ENCODE peak calls at places on chromosomes 4 and X, in four cellular contexts. One of them, this sample, is unnamed.

GRCh38 chr4:54657556-54658313 is at the start of gene KIT:
- DNase-seq in fibroblast of lung: peak
- DNase-seq in PC-3: no peak
- DNase-seq in IMR-90: peak
- DNase-seq in this sample: peak

GRCh38 chr4:78938474-78938867 is 767 bp downstream of the PAQR3 start:
- DNase-seq in fibroblast of lung: no peak
- DNase-seq in PC-3: no peak
- DNase-seq in IMR-90: no peak
- DNase-seq in this sample: no peak

GRCh38 chr4:151371045-151371605 is 37.9 kb upstream of the FHIP1A start:
- DNase-seq in fibroblast of lung: peak
- DNase-seq in PC-3: no peak
- DNase-seq in IMR-90: no peak
- DNase-seq in this sample: no peak

GRCh38 chr4:106334732-106335131 is 18.4 kb downstream of the AIMP1 start:
- DNase-seq in fibroblast of lung: peak
- DNase-seq in PC-3: no peak
- DNase-seq in IMR-90: no peak
- DNase-seq in this sample: no peak

GRCh38 chr4:125492957-125493356 is 178.2 kb downstream of the FAT4 start:
- DNase-seq in fibroblast of lung: no peak
- DNase-seq in PC-3: no peak
- DNase-seq in IMR-90: no peak
- DNase-seq in this sample: no peak

GRCh38 chrX:40504801-40505605 is 75.8 kb upstream of the ATP6AP2 start:
- DNase-seq in fibroblast of lung: peak
- DNase-seq in PC-3: no peak
- DNase-seq in IMR-90: peak
- DNase-seq in this sample: no peak

GRCh38 chr4:121711263-121712000 is 14.7 kb upstream of the ANXA5 start:
- DNase-seq in fibroblast of lung: peak
- DNase-seq in PC-3: peak
- DNase-seq in IMR-90: peak
- DNase-seq in this sample: peak

GRCh38 chrX:154445776-154446175 is 1.8 kb downstream of the FAM50A start:
- DNase-seq in fibroblast of lung: no peak
- DNase-seq in PC-3: no peak
- DNase-seq in IMR-90: no peak
- DNase-seq in this sample: no peak

GRCh38 chrX:14837155-14837554 is 35.7 kb downstream of the FANCB start:
- DNase-seq in fibroblast of lung: no peak
- DNase-seq in PC-3: no peak
- DNase-seq in IMR-90: no peak
- DNase-seq in this sample: no peak

GRCh38 chr4:99179626-99180025 is 35.5 kb upstream of the ADH4 start:
- DNase-seq in fibroblast of lung: no peak
- DNase-seq in PC-3: no peak
- DNase-seq in IMR-90: no peak
- DNase-seq in this sample: no peak

GRCh38 chr4:79466621-79467020 is 58.6 kb upstream of the GK2 start:
- DNase-seq in fibroblast of lung: peak
- DNase-seq in PC-3: no peak
- DNase-seq in IMR-90: no peak
- DNase-seq in this sample: no peak

GRCh38 chr4:87078987-87079469 is 141.4 kb downstream of the KLHL8 start:
- DNase-seq in fibroblast of lung: peak
- DNase-seq in PC-3: no peak
- DNase-seq in IMR-90: peak
- DNase-seq in this sample: no peak

GRCh38 chr4:123995939-123996338 is 599.3 kb downstream of the SPRY1 start:
- DNase-seq in fibroblast of lung: peak
- DNase-seq in PC-3: peak
- DNase-seq in IMR-90: peak
- DNase-seq in this sample: no peak

GRCh38 chrX:153477039-153477438 is 6.7 kb upstream of the HAUS7 start:
- DNase-seq in fibroblast of lung: peak
- DNase-seq in PC-3: no peak
- DNase-seq in IMR-90: peak
- DNase-seq in this sample: no peak

GRCh38 chrX:105323951-105324350 is 103.5 kb upstream of the TEX13A start:
- DNase-seq in fibroblast of lung: peak
- DNase-seq in PC-3: peak
- DNase-seq in IMR-90: peak
- DNase-seq in this sample: no peak

GRCh38 chr4:182604161-182604591 is 313.0 kb downstream of the DCTD start:
- DNase-seq in fibroblast of lung: peak
- DNase-seq in PC-3: peak
- DNase-seq in IMR-90: peak
- DNase-seq in this sample: no peak

GRCh38 chrX:40871385-40872082 is 136.2 kb upstream of the MED14 start:
- DNase-seq in fibroblast of lung: peak
- DNase-seq in PC-3: peak
- DNase-seq in IMR-90: peak
- DNase-seq in this sample: no peak

GRCh38 chr4:13470379-13470778 is 13.8 kb downstream of the RAB28 start:
- DNase-seq in fibroblast of lung: no peak
- DNase-seq in PC-3: no peak
- DNase-seq in IMR-90: no peak
- DNase-seq in this sample: no peak

GRCh38 chrX:20374866-20375530 is 108.3 kb upstream of the RPS6KA3 start:
- DNase-seq in fibroblast of lung: no peak
- DNase-seq in PC-3: peak
- DNase-seq in IMR-90: no peak
- DNase-seq in this sample: no peak

GRCh38 chr4:65538571-65538970 is 131.7 kb downstream of the EPHA5 start:
- DNase-seq in fibroblast of lung: peak
- DNase-seq in PC-3: peak
- DNase-seq in IMR-90: peak
- DNase-seq in this sample: no peak

GRCh38 chr4:67575232-67575888 is 16.8 kb downstream of the STAP1 start:
- DNase-seq in fibroblast of lung: no peak
- DNase-seq in PC-3: no peak
- DNase-seq in IMR-90: no peak
- DNase-seq in this sample: no peak

GRCh38 chr4:169124661-169125060 is 114.6 kb upstream of the CBR4 start:
- DNase-seq in fibroblast of lung: no peak
- DNase-seq in PC-3: no peak
- DNase-seq in IMR-90: peak
- DNase-seq in this sample: no peak

GRCh38 chr4:167183036-167183435 is 51.3 kb downstream of the SPOCK3 start:
- DNase-seq in fibroblast of lung: no peak
- DNase-seq in PC-3: no peak
- DNase-seq in IMR-90: no peak
- DNase-seq in this sample: peak

GRCh38 chrX:124829930-124830329 is 483.6 kb downstream of the SH2D1A start:
- DNase-seq in fibroblast of lung: no peak
- DNase-seq in PC-3: no peak
- DNase-seq in IMR-90: no peak
- DNase-seq in this sample: no peak

GRCh38 chr4:55215087-55215486 is 89.7 kb upstream of the KDR start:
- DNase-seq in fibroblast of lung: no peak
- DNase-seq in PC-3: no peak
- DNase-seq in IMR-90: no peak
- DNase-seq in this sample: no peak

GRCh38 chr4:159342374-159342773 is 239.5 kb downstream of the RAPGEF2 start:
- DNase-seq in fibroblast of lung: no peak
- DNase-seq in PC-3: no peak
- DNase-seq in IMR-90: no peak
- DNase-seq in this sample: no peak

GRCh38 chrX:22124098-22124497 is 92.0 kb downstream of the PHEX start:
- DNase-seq in fibroblast of lung: no peak
- DNase-seq in PC-3: peak
- DNase-seq in IMR-90: no peak
- DNase-seq in this sample: no peak

GRCh38 chrX:22116585-22117546 is 84.7 kb downstream of the PHEX start:
- DNase-seq in fibroblast of lung: no peak
- DNase-seq in PC-3: no peak
- DNase-seq in IMR-90: no peak
- DNase-seq in this sample: no peak

GRCh38 chrX:22122510-22122909 is 90.4 kb downstream of the PHEX start:
- DNase-seq in fibroblast of lung: peak
- DNase-seq in PC-3: peak
- DNase-seq in IMR-90: peak
- DNase-seq in this sample: no peak

GRCh38 chrX:22121161-22121560 is 89.0 kb downstream of the PHEX start:
- DNase-seq in fibroblast of lung: no peak
- DNase-seq in PC-3: no peak
- DNase-seq in IMR-90: no peak
- DNase-seq in this sample: no peak

GRCh38 chrX:22118161-22118830 is 86.2 kb downstream of the PHEX start:
- DNase-seq in fibroblast of lung: no peak
- DNase-seq in PC-3: peak
- DNase-seq in IMR-90: peak
- DNase-seq in this sample: no peak
- H3K27ac ChIP-seq in fibroblast of lung: no peak
- H3K27ac ChIP-seq in PC-3: peak
- H3K27ac ChIP-seq in IMR-90: no peak
- H3K27ac ChIP-seq in this sample: no peak

GRCh38 chrX:33188881-33189280 is 22.5 kb downstream of the DMD start:
- DNase-seq in fibroblast of lung: no peak
- DNase-seq in PC-3: no peak
- DNase-seq in IMR-90: peak
- DNase-seq in this sample: no peak
- H3K27ac ChIP-seq in fibroblast of lung: no peak
- H3K27ac ChIP-seq in PC-3: no peak
- H3K27ac ChIP-seq in IMR-90: peak
- H3K27ac ChIP-seq in this sample: no peak

GRCh38 chr4:174119051-174119450 is 164.4 kb downstream of the FBXO8 start:
- DNase-seq in fibroblast of lung: peak
- DNase-seq in PC-3: peak
- DNase-seq in IMR-90: peak
- DNase-seq in this sample: no peak
- H3K27ac ChIP-seq in fibroblast of lung: no peak
- H3K27ac ChIP-seq in PC-3: no peak
- H3K27ac ChIP-seq in IMR-90: no peak
- H3K27ac ChIP-seq in this sample: no peak

GRCh38 chr4:11496313-11496956 is 67.7 kb upstream of the HS3ST1 start:
- DNase-seq in fibroblast of lung: peak
- DNase-seq in PC-3: peak
- DNase-seq in IMR-90: peak
- DNase-seq in this sample: no peak
- H3K27ac ChIP-seq in fibroblast of lung: no peak
- H3K27ac ChIP-seq in PC-3: peak
- H3K27ac ChIP-seq in IMR-90: no peak
- H3K27ac ChIP-seq in this sample: no peak

GRCh38 chr4:118988635-118988972 is 100.0 kb downstream of the SYNPO2 start:
- DNase-seq in fibroblast of lung: no peak
- DNase-seq in PC-3: no peak
- DNase-seq in IMR-90: no peak
- DNase-seq in this sample: no peak
- H3K27ac ChIP-seq in fibroblast of lung: peak
- H3K27ac ChIP-seq in PC-3: peak
- H3K27ac ChIP-seq in IMR-90: peak
- H3K27ac ChIP-seq in this sample: no peak

DNA sequence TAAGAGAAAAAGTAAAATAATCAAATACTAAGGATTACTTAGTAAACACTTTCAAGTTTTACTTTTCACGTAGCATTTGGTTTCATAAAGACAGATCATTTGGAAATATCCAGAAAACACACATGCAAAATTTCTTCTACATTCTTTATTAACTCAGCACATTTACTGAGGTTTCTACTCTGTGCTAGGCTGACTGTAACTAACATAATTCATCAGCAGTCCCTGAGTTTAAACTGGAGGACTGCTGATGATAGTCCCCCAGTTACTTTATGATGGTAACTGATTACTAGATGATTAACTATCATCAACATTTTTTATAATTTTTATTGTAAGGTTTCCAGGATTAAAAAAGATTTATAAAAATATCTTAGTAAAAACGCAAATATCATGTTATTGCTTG is 12.3 kb downstream of the LEF1 start:
- DNase-seq in fibroblast of lung: no peak
- DNase-seq in PC-3: no peak
- DNase-seq in IMR-90: no peak
- DNase-seq in this sample: no peak
- H3K27ac ChIP-seq in fibroblast of lung: no peak
- H3K27ac ChIP-seq in PC-3: no peak
- H3K27ac ChIP-seq in IMR-90: no peak
- H3K27ac ChIP-seq in this sample: no peak

This sample was measured in substantia nigra.